ENCODE peak calls at places on chromosome 14, in nine cellular contexts. S, W, X, I, Y, Z, C, M and A are unnamed samples.

GRCh38 chr14:68039593-68039992 is 220.0 kb downstream of the RAD51B start:
- DNase-seq in I (no peak), W (no peak), X (no peak), S (no peak), Z (peak; percentile 62), Y (peak; percentile 41), M (no peak), C (no peak), A (no peak)

GRCh38 chr14:55800443-55800842 is 220.4 kb downstream of the KTN1 start:
- DNase-seq in Y (no peak), M (no peak), X (no peak), I (no peak), Z (no peak), S (no peak), C (no peak), W (no peak), A (no peak)

GRCh38 chr14:61420326-61420725 is 98.9 kb downstream of the PRKCH start:
- DNase-seq in I (no peak), Y (peak; percentile 61), S (no peak), C (no peak), Z (peak; percentile 66), M (no peak), X (no peak), W (no peak), A (no peak)

GRCh38 chr14:34461334-34462131 is 507 bp downstream of the SPTSSA start:
- DNase-seq in X (peak; percentile 10), I (peak; percentile 38), M (peak; percentile 56), Z (peak; percentile 51), C (peak; percentile 7), Y (peak; percentile 62), W (no peak), S (peak; percentile 61), A (peak; percentile 27)

GRCh38 chr14:23544511-23545447 is 6.8 kb downstream of the ZFHX2 start:
- DNase-seq in X (no peak), Z (no peak), I (peak; percentile 64), C (no peak), W (no peak), Y (no peak), M (no peak), S (peak; percentile 37), A (peak; percentile 23)

GRCh38 chr14:21866479-21866878 is 192.9 kb upstream of the OR4E1 start:
- DNase-seq in Z (peak; percentile 61), Y (peak; percentile 57), W (no peak), C (no peak), M (no peak), I (no peak), X (no peak), S (no peak), A (no peak)

GRCh38 chr14:105398726-105399440 is 545 bp downstream of the TEX22 start:
- DNase-seq in S (peak; percentile 85), X (peak; percentile 35), I (no peak), Y (peak; percentile 65), Z (peak; percentile 45), W (no peak), C (no peak), M (no peak), A (no peak)

GRCh38 chr14:23438130-23438893 is 2.9 kb upstream of the MYH7 start:
- DNase-seq in W (no peak), X (no peak), I (no peak), Z (no peak), S (no peak), C (no peak), Y (no peak), M (no peak), A (no peak)

GRCh38 chr14:55298423-55298822 is 27.2 kb downstream of the FBXO34 start:
- DNase-seq in W (no peak), Y (no peak), Z (no peak), S (no peak), I (no peak), C (no peak), M (no peak), X (no peak), A (no peak)

GRCh38 chr14:98182385-98183055 is 1089.5 kb downstream of the BCL11B start:
- DNase-seq in X (peak; percentile 54), I (no peak), C (no peak), Z (no peak), M (no peak), Y (no peak), W (no peak), S (no peak), A (no peak)

GRCh38 chr14:56998728-56999127 is 188.4 kb upstream of the OTX2 start:
- DNase-seq in C (no peak), I (no peak), Y (no peak), M (no peak), X (no peak), W (no peak), Z (no peak), S (peak; percentile 26), A (no peak)

GRCh38 chr14:99230271-99231141 is 41.5 kb downstream of the BCL11B start:
- DNase-seq in W (no peak), S (peak; percentile 55), Z (no peak), C (peak; percentile 63), Y (no peak), I (no peak), X (peak; percentile 88), M (no peak), A (no peak)

GRCh38 chr14:35403085-35403396 is 1.5 kb downstream of the NFKBIA start:
- DNase-seq in X (peak; percentile 21), S (no peak), Z (peak; percentile 48), C (no peak), Y (peak; percentile 45), M (no peak), W (no peak), I (no peak), A (peak; percentile 54)

GRCh38 chr14:73231874-73232851 is 5.1 kb upstream of the PAPLN start:
- DNase-seq in M (no peak), Y (peak; percentile 66), Z (peak; percentile 70), I (no peak), X (no peak), C (no peak), S (peak; percentile 73), W (no peak), A (no peak)

GRCh38 chr14:104118006-104118844 is 20.2 kb upstream of the KIF26A start:
- DNase-seq in I (no peak), W (no peak), S (no peak), C (no peak), Y (no peak), Z (no peak), M (no peak), X (no peak), A (no peak)

GRCh38 chr14:95291859-95292542 is 27.7 kb downstream of the CLMN start:
- DNase-seq in Y (peak; percentile 92), S (no peak), I (no peak), X (no peak), Z (peak; percentile 91), W (no peak), M (no peak), C (no peak), A (no peak)

GRCh38 chr14:104523546-104523935 is 56.0 kb upstream of the C14orf180 start:
- DNase-seq in S (no peak), X (no peak), Y (no peak), I (no peak), W (no peak), Z (no peak), C (no peak), M (no peak), A (no peak)

GRCh38 chr14:48391661-48392060 is 716.3 kb upstream of the MDGA2 start:
- DNase-seq in M (no peak), I (no peak), Z (no peak), W (no peak), X (no peak), Y (no peak), C (no peak), S (no peak), A (no peak)

GRCh38 chr14:74089251-74090020 is 4.7 kb downstream of the LIN52 start:
- DNase-seq in Z (no peak), I (no peak), S (no peak), X (no peak), M (no peak), W (no peak), C (no peak), Y (no peak), A (no peak)

GRCh38 chr14:20228681-20229080 is at the start of gene OR11H7:
- DNase-seq in X (no peak), I (no peak), Z (no peak), C (no peak), Y (no peak), M (no peak), W (no peak), S (no peak), A (no peak)

GRCh38 chr14:104919993-104920315 is 4.7 kb upstream of the PLD4 start:
- DNase-seq in W (no peak), M (no peak), S (no peak), C (no peak), Z (no peak), X (no peak), Y (no peak), I (no peak), A (no peak)

GRCh38 chr14:33369041-33369440 is 430.4 kb downstream of the NPAS3 start:
- DNase-seq in X (no peak), Y (no peak), I (no peak), C (no peak), Z (no peak), M (no peak), W (no peak), S (no peak), A (no peak)

GRCh38 chr14:35277179-35277578 is 15.0 kb upstream of the PSMA6 start:
- DNase-seq in X (no peak), Y (no peak), M (peak; percentile 23), S (no peak), W (no peak), I (no peak), Z (peak; percentile 13), C (no peak), A (no peak)

GRCh38 chr14:63901434-63902085 is 48.8 kb downstream of the SYNE2 start:
- DNase-seq in X (no peak), W (no peak), S (no peak), Z (no peak), I (no peak), Y (no peak), C (no peak), M (no peak), A (no peak)

GRCh38 chr14:104574536-104574935 is 5.0 kb upstream of the C14orf180 start:
- DNase-seq in S (no peak), Y (no peak), W (no peak), C (no peak), M (no peak), I (no peak), X (no peak), Z (no peak), A (no peak)

GRCh38 chr14:68033533-68033932 is 214.0 kb downstream of the RAD51B start:
- DNase-seq in M (no peak), I (no peak), C (no peak), X (no peak), S (no peak), W (no peak), Y (no peak), Z (no peak), A (no peak)

GRCh38 chr14:42884100-42884499 is 1277.4 kb downstream of the LRFN5 start:
- DNase-seq in S (no peak), Z (peak; percentile 1), I (no peak), W (no peak), Y (no peak), C (no peak), M (no peak), X (no peak), A (no peak)

GRCh38 chr14:68665116-68665515 is 127.8 kb downstream of the ZFP36L1 start:
- DNase-seq in M (no peak), Y (no peak), W (no peak), S (no peak), I (no peak), Z (no peak), X (no peak), C (no peak), A (no peak)

GRCh38 chr14:68894802-68895201 is 84.3 kb downstream of the ACTN1 start:
- DNase-seq in I (no peak), W (no peak), C (no peak), S (no peak), X (no peak), Z (peak; percentile 93), Y (peak; percentile 90), M (no peak), A (no peak)

GRCh38 chr14:68564826-68565760 is 227.8 kb downstream of the ZFP36L1 start:
- DNase-seq in M (peak; percentile 44), Y (peak; percentile 83), S (peak; percentile 43), X (peak; percentile 22), Z (peak; percentile 57), I (no peak), C (no peak), W (no peak), A (no peak)

GRCh38 chr14:52023518-52023917 is 34.2 kb downstream of the RTRAF start:
- DNase-seq in S (no peak), M (no peak), C (no peak), I (peak; percentile 12), X (no peak), Y (peak; percentile 64), Z (peak; percentile 65), W (no peak), A (no peak)